ENCODE peak calls at places on chromosomes 6 and 20, in five cellular contexts. E, V, J, I and P are unnamed samples.

GRCh38 chr6:84681693-84682326 is 82.6 kb downstream of the TBX18 start:
- DNase-seq in V (no peak), E (no peak), I (no peak), J (no peak), P (no peak)

GRCh38 chr20:31597483-31597858 is 7.6 kb upstream of the ID1 start:
- DNase-seq in E (no peak), I (no peak), V (no peak), J (no peak), P (no peak)

GRCh38 chr6:142861711-142862110 is 83.3 kb downstream of the HIVEP2 start:
- DNase-seq in I (no peak), V (no peak), J (peak), E (no peak), P (no peak)

GRCh38 chr6:127290391-127290963 is 23.8 kb downstream of the RNF146 start:
- DNase-seq in J (no peak), I (no peak), V (no peak), E (no peak), P (no peak)

GRCh38 chr6:218153-219018 is 73.9 kb upstream of the DUSP22 start:
- DNase-seq in V (no peak), E (no peak), J (peak), I (peak), P (no peak)

GRCh38 chr20:2738331-2738730 is 45.8 kb downstream of the EBF4 start:
- DNase-seq in E (no peak), I (no peak), V (no peak), J (no peak), P (no peak)

GRCh38 chr6:105832358-105832757 is 253.8 kb upstream of the PRDM1 start:
- DNase-seq in I (no peak), V (no peak), J (no peak), E (no peak), P (no peak)

GRCh38 chr6:75296811-75297779 is 12.5 kb upstream of the TMEM30A start:
- DNase-seq in J (peak), V (no peak), E (no peak), I (no peak), P (peak)

GRCh38 chr6:157273756-157274088 is 49.6 kb downstream of the TMEM242 start:
- DNase-seq in J (peak), E (no peak), I (peak), V (peak), P (no peak)

GRCh38 chr6:21085206-21085605 is 508.3 kb upstream of the SOX4 start:
- DNase-seq in J (no peak), I (no peak), E (no peak), V (no peak), P (no peak)

GRCh38 chr20:8361008-8361652 is 229.1 kb downstream of the PLCB1 start:
- DNase-seq in V (peak), I (no peak), J (peak), E (no peak), P (peak)

GRCh38 chr6:27747637-27748036 is 164.6 kb downstream of the OR2B2 start:
- DNase-seq in J (no peak), E (no peak), V (no peak), I (no peak), P (no peak)

GRCh38 chr6:163588211-163588919 is 173.8 kb downstream of the QKI start:
- DNase-seq in I (no peak), E (no peak), J (no peak), V (no peak), P (no peak)

GRCh38 chr6:9116026-9116425 is 680.7 kb upstream of the SLC35B3 start:
- DNase-seq in V (no peak), J (no peak), I (no peak), E (no peak), P (peak)

GRCh38 chr6:106894978-106895702 is 79.4 kb downstream of the CD24 start:
- DNase-seq in I (no peak), E (no peak), J (peak), V (no peak), P (no peak)

GRCh38 chr20:58630063-58630462 is 21.0 kb upstream of the STX16 start:
- DNase-seq in I (no peak), J (no peak), V (no peak), E (no peak), P (peak)

GRCh38 chr20:52150440-52151258 is 40.9 kb downstream of the ZFP64 start:
- DNase-seq in V (no peak), E (no peak), J (peak), I (peak), P (peak)

GRCh38 chr20:36491901-36492617 is 49.3 kb upstream of the MYL9 start:
- DNase-seq in V (no peak), I (peak), E (no peak), J (peak), P (no peak)

GRCh38 chr20:64103871-64104666 is 3.3 kb downstream of the NPBWR2 start:
- DNase-seq in I (peak), J (no peak), V (peak), E (no peak), P (no peak)

GRCh38 chr6:44657201-44657824 is 269.8 kb downstream of the CDC5L start:
- DNase-seq in I (no peak), E (no peak), J (no peak), V (no peak), P (no peak)

GRCh38 chr20:19783966-19784401 is 25.9 kb downstream of the RIN2 start:
- DNase-seq in V (peak), I (no peak), J (no peak), E (peak), P (peak)

GRCh38 chr6:139853302-139853992 is 479.0 kb upstream of the CITED2 start:
- DNase-seq in E (no peak), I (peak), V (no peak), J (no peak), P (peak)

GRCh38 chr6:162491637-162492036 is 235.9 kb downstream of the PRKN start:
- DNase-seq in V (no peak), E (no peak), J (no peak), I (no peak), P (no peak)

GRCh38 chr20:36572701-36573102 is 695 bp upstream of the TGIF2 start:
- DNase-seq in I (peak), V (no peak), J (no peak), E (no peak), P (no peak)

GRCh38 chr20:64115171-64115911 is 8.0 kb upstream of the NPBWR2 start:
- DNase-seq in E (peak), I (peak), J (no peak), V (peak), P (no peak)

GRCh38 chr6:79461205-79461604 is 76.0 kb downstream of the LCA5 start:
- DNase-seq in V (no peak), I (no peak), E (no peak), J (no peak), P (no peak)

GRCh38 chr6:148501178-148501590 is 158.5 kb downstream of the SASH1 start:
- DNase-seq in V (peak), J (no peak), E (no peak), I (peak), P (peak)

GRCh38 chr6:111470991-111471390 is 12.0 kb downstream of the REV3L start:
- DNase-seq in J (no peak), V (no peak), E (no peak), I (no peak), P (no peak)

GRCh38 chr6:150036081-150036480 is 10.7 kb upstream of the RAET1L start:
- DNase-seq in J (no peak), V (no peak), E (no peak), I (no peak), P (no peak)

GRCh38 chr6:168333039-168333438 is 13.5 kb upstream of the DACT2 start:
- DNase-seq in E (no peak), J (peak), I (no peak), V (no peak), P (no peak)
- TF ChIP-seq CTCF in E (no peak), J (peak), I (no peak), V (peak), P (peak)

DNA sequence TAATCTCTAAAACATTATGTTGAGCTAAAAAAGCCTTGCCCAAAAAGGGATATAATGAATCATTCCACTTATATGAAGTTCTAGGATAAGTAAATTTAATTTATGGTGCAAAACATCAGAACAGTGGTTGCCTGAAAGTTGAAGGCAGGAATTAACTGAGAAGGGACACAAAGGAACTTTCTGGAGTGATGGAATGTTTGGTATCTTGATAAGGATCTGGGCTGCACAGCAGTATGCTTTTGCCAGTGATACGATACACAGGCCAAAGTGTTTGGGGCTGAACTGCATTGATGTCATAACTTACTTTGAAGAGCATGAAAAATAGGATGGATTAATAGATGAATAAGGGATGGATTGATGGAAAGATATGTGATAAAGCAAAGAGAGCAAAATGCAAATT is 146.1 kb upstream of the LRFN2 start:
- DNase-seq in V (no peak), J (no peak), I (no peak), E (no peak), P (peak)
- H3K4me3 ChIP-seq in V (no peak), J (no peak), I (no peak), E (no peak), P (no peak)

GRCh38 chr6:109184638-109185037 is 89.3 kb downstream of the CEP57L1 start:
- DNase-seq in J (peak), I (no peak), E (no peak), V (no peak), P (no peak)
- TF ChIP-seq CTCF in J (no peak), I (no peak), E (no peak), V (no peak), P (no peak)

GRCh38 chr6:33419580-33420492 is at the start of gene SYNGAP1:
- DNase-seq in I (no peak), J (peak), E (no peak), V (peak), P (peak)
- H3K4me3 ChIP-seq in I (peak), J (peak), E (peak), V (no peak), P (peak)

GRCh38 chr6:26033132-26033941 is 53.9 kb upstream of the HFE start:
- DNase-seq in I (peak), J (peak), V (peak), E (no peak), P (peak)
- TF ChIP-seq CTCF in I (no peak), J (no peak), V (no peak), E (no peak), P (no peak)

GRCh38 chr6:165986647-165987482 is 180.8 kb downstream of the TBXT start:
- DNase-seq in E (no peak), V (no peak), J (no peak), I (no peak), P (peak)
- H3K4me3 ChIP-seq in E (peak), V (peak), J (no peak), I (no peak), P (peak)